ENCODE peak calls at places on chromosomes 6 and 20, in eight cellular contexts. One of them, this sample, is unnamed.
A peak's percentile ranks its signal among the peaks of the same experiment; 100 is the strongest.

GRCh38 chr20:59565768-59566461 is 38.4 kb upstream of the PHACTR3 start:
- DNase-seq in lower leg skin: no peak
- DNase-seq in naive B cell: no peak
- DNase-seq in RCC 7860: no peak
- DNase-seq in T-helper 2 cell: no peak
- DNase-seq in Caco-2: no peak
- DNase-seq in GM10248: no peak
- DNase-seq in head of caudate nucleus: no peak
- DNase-seq in this sample: no peak

GRCh38 chr20:49446808-49447207 is 35.7 kb downstream of the KCNB1 start:
- DNase-seq in head of caudate nucleus: peak; percentile 63
- DNase-seq in naive B cell: no peak
- DNase-seq in lower leg skin: peak; percentile 34
- DNase-seq in RCC 7860: no peak
- DNase-seq in Caco-2: no peak
- DNase-seq in GM10248: no peak
- DNase-seq in T-helper 2 cell: no peak
- DNase-seq in this sample: peak; percentile 39

GRCh38 chr6:110664933-110665332 is 150.3 kb downstream of the CDK19 start:
- DNase-seq in naive B cell: peak; percentile 31
- DNase-seq in Caco-2: no peak
- DNase-seq in T-helper 2 cell: no peak
- DNase-seq in head of caudate nucleus: no peak
- DNase-seq in GM10248: peak; percentile 34
- DNase-seq in lower leg skin: no peak
- DNase-seq in RCC 7860: no peak
- DNase-seq in this sample: no peak

GRCh38 chr20:63091901-63092659 is 85.3 kb upstream of the BHLHE23 start:
- DNase-seq in naive B cell: no peak
- DNase-seq in RCC 7860: no peak
- DNase-seq in Caco-2: peak; percentile 45
- DNase-seq in T-helper 2 cell: no peak
- DNase-seq in GM10248: no peak
- DNase-seq in head of caudate nucleus: peak; percentile 30
- DNase-seq in lower leg skin: no peak
- DNase-seq in this sample: no peak

GRCh38 chr6:38160831-38161230 is 341.3 kb downstream of the ZFAND3 start:
- DNase-seq in T-helper 2 cell: no peak
- DNase-seq in head of caudate nucleus: no peak
- DNase-seq in RCC 7860: no peak
- DNase-seq in GM10248: no peak
- DNase-seq in Caco-2: no peak
- DNase-seq in lower leg skin: no peak
- DNase-seq in naive B cell: no peak
- DNase-seq in this sample: no peak

GRCh38 chr6:153790048-153790447 is 249.0 kb upstream of the OPRM1 start:
- DNase-seq in RCC 7860: peak; percentile 79
- DNase-seq in Caco-2: no peak
- DNase-seq in T-helper 2 cell: no peak
- DNase-seq in head of caudate nucleus: no peak
- DNase-seq in GM10248: no peak
- DNase-seq in naive B cell: no peak
- DNase-seq in lower leg skin: peak; percentile 20
- DNase-seq in this sample: no peak

GRCh38 chr6:35363293-35363750 is 21.0 kb downstream of the PPARD start:
- DNase-seq in Caco-2: no peak
- DNase-seq in RCC 7860: no peak
- DNase-seq in GM10248: no peak
- DNase-seq in lower leg skin: no peak
- DNase-seq in head of caudate nucleus: no peak
- DNase-seq in T-helper 2 cell: no peak
- DNase-seq in naive B cell: no peak
- DNase-seq in this sample: no peak

GRCh38 chr6:6633898-6634734 is 45.6 kb downstream of the LY86 start:
- DNase-seq in lower leg skin: no peak
- DNase-seq in naive B cell: no peak
- DNase-seq in Caco-2: no peak
- DNase-seq in GM10248: no peak
- DNase-seq in head of caudate nucleus: no peak
- DNase-seq in RCC 7860: no peak
- DNase-seq in T-helper 2 cell: no peak
- DNase-seq in this sample: no peak

GRCh38 chr6:27007020-27007419 is 240.5 kb upstream of the PRSS16 start:
- DNase-seq in naive B cell: no peak
- DNase-seq in GM10248: no peak
- DNase-seq in head of caudate nucleus: no peak
- DNase-seq in RCC 7860: no peak
- DNase-seq in T-helper 2 cell: no peak
- DNase-seq in Caco-2: no peak
- DNase-seq in lower leg skin: no peak
- DNase-seq in this sample: no peak

GRCh38 chr6:144344651-144345050 is 59.5 kb downstream of the UTRN start:
- DNase-seq in T-helper 2 cell: no peak
- DNase-seq in GM10248: peak; percentile 45
- DNase-seq in Caco-2: no peak
- DNase-seq in lower leg skin: no peak
- DNase-seq in naive B cell: no peak
- DNase-seq in head of caudate nucleus: no peak
- DNase-seq in RCC 7860: no peak
- DNase-seq in this sample: no peak

GRCh38 chr20:21266191-21266536 is 37.0 kb upstream of the XRN2 start:
- DNase-seq in lower leg skin: no peak
- DNase-seq in RCC 7860: no peak
- DNase-seq in Caco-2: no peak
- DNase-seq in naive B cell: no peak
- DNase-seq in T-helper 2 cell: no peak
- DNase-seq in head of caudate nucleus: no peak
- DNase-seq in GM10248: no peak
- DNase-seq in this sample: no peak

GRCh38 chr20:4773736-4774135 is 52.0 kb downstream of the PRND start:
- DNase-seq in Caco-2: no peak
- DNase-seq in naive B cell: no peak
- DNase-seq in RCC 7860: no peak
- DNase-seq in head of caudate nucleus: no peak
- DNase-seq in T-helper 2 cell: no peak
- DNase-seq in GM10248: no peak
- DNase-seq in lower leg skin: no peak
- DNase-seq in this sample: no peak

GRCh38 chr6:15048367-15048766 is 197.5 kb upstream of the JARID2 start:
- DNase-seq in head of caudate nucleus: no peak
- DNase-seq in T-helper 2 cell: no peak
- DNase-seq in lower leg skin: no peak
- DNase-seq in Caco-2: no peak
- DNase-seq in RCC 7860: no peak
- DNase-seq in naive B cell: peak; percentile 24
- DNase-seq in GM10248: peak; percentile 36
- DNase-seq in this sample: no peak

This sample was measured in endothelial cell.